ENCODE peak calls at places on chromosome 15, in four cellular contexts. X is dorsolateral prefrontal cortex, K is H9, H is glutamatergic neuron. S is an unnamed sample.

GRCh38 chr15:73394782-73395181 is 26.0 kb upstream of the HCN4 start:
- DNase-seq in X (no peak), H (no peak), K (no peak), S (no peak)

GRCh38 chr15:48059786-48060185 is 61.0 kb upstream of the SLC24A5 start:
- DNase-seq in X (peak), H (no peak), K (no peak), S (no peak)

GRCh38 chr15:29616512-29616911 is 205.8 kb downstream of the TJP1 start:
- DNase-seq in X (no peak), K (no peak), H (no peak), S (no peak)

GRCh38 chr15:37001436-37001835 is 98.9 kb downstream of the MEIS2 start:
- DNase-seq in X (no peak), K (no peak), H (no peak), S (no peak)

GRCh38 chr15:81400640-81401236 is 26.7 kb upstream of the TMC3 start:
- DNase-seq in X (no peak), H (no peak), K (no peak), S (peak)

GRCh38 chr15:56176996-56177395 is 66.7 kb downstream of the RFX7 start:
- DNase-seq in H (no peak), X (no peak), K (no peak), S (no peak)

GRCh38 chr15:36407647-36408046 is 171.8 kb upstream of the CDIN1 start:
- DNase-seq in K (no peak), H (no peak), X (no peak), S (no peak)

GRCh38 chr15:90362936-90363212 is 10.8 kb downstream of the ZNF774 start:
- DNase-seq in K (no peak), H (no peak), X (no peak), S (no peak)

GRCh38 chr15:72991026-72991425 is 61.2 kb upstream of the NEO1 start:
- DNase-seq in H (no peak), K (no peak), X (no peak), S (no peak)

GRCh38 chr15:80744826-80745225 is 34.3 kb upstream of the CEMIP start:
- DNase-seq in H (no peak), X (no peak), K (no peak), S (no peak)

GRCh38 chr15:84749111-84749991 is 959 bp downstream of the ZNF592 start:
- DNase-seq in H (peak), K (peak), X (peak), S (peak)

GRCh38 chr15:101126618-101127502 is 125.0 kb downstream of the CHSY1 start:
- DNase-seq in K (no peak), X (no peak), H (no peak), S (peak)

GRCh38 chr15:58492661-58493397 is 61.0 kb downstream of the LIPC start:
- DNase-seq in H (no peak), X (no peak), K (no peak), S (peak)

GRCh38 chr15:31486506-31486905 is 159.9 kb downstream of the KLF13 start:
- DNase-seq in K (peak), H (no peak), X (peak), S (no peak)

GRCh38 chr15:101386006-101386405 is 91.0 kb upstream of the SNRPA1 start:
- DNase-seq in H (no peak), X (no peak), K (no peak), S (no peak)

GRCh38 chr15:50358805-50359204 is 3.8 kb upstream of the GABPB1 start:
- DNase-seq in K (peak), H (no peak), X (no peak), S (peak)

GRCh38 chr15:58391088-58391487 is 40.7 kb upstream of the LIPC start:
- DNase-seq in K (no peak), X (no peak), H (no peak), S (no peak)

GRCh38 chr15:32952901-32953889 is 235.4 kb downstream of the GREM1 start:
- DNase-seq in K (peak), X (no peak), H (no peak), S (no peak)

GRCh38 chr15:60695713-60696522 is 217.0 kb upstream of the ICE2 start:
- DNase-seq in K (no peak), H (peak), X (no peak), S (no peak)

GRCh38 chr15:99103279-99103678 is 1.6 kb upstream of the SYNM start:
- DNase-seq in H (no peak), K (no peak), X (no peak), S (no peak)

GRCh38 chr15:77702211-77702957 is 69.7 kb upstream of the LINGO1 start:
- DNase-seq in X (no peak), K (peak), H (no peak), S (peak)

GRCh38 chr15:94231728-94232086 is 346 bp downstream of the MCTP2 start:
- DNase-seq in X (no peak), H (peak), K (no peak), S (no peak)

S was measured in WERI-Rb-1.